ENCODE peak calls at places on chromosome 1, in nine cellular contexts. One of them, this sample, is unnamed.

GRCh38 chr1:158830904-158831507 is at the start of gene MNDA:
- DNase-seq in KBM-7: peak
- DNase-seq in NCI-H1092 treated with DMSO at 0.1 percent for 48 hours: no peak
- DNase-seq in NCI-H524 treated with DMSO at 0.1 percent for 48 hours: no peak
- DNase-seq in NCI-H345: no peak
- DNase-seq in small intestine: no peak
- DNase-seq in Calu3: no peak
- DNase-seq in right lobe of liver: no peak
- DNase-seq in NCI-H82: no peak
- DNase-seq in this sample: no peak

GRCh38 chr1:245571872-245572294 is 417.1 kb downstream of the KIF26B start:
- DNase-seq in Calu3: no peak
- DNase-seq in NCI-H524 treated with DMSO at 0.1 percent for 48 hours: no peak
- DNase-seq in KBM-7: no peak
- DNase-seq in small intestine: no peak
- DNase-seq in NCI-H345: no peak
- DNase-seq in NCI-H1092 treated with DMSO at 0.1 percent for 48 hours: no peak
- DNase-seq in right lobe of liver: no peak
- DNase-seq in NCI-H82: no peak
- DNase-seq in this sample: no peak

GRCh38 chr1:10679521-10680220 is 116.8 kb downstream of the CASZ1 start:
- DNase-seq in right lobe of liver: no peak
- DNase-seq in KBM-7: peak
- DNase-seq in Calu3: peak
- DNase-seq in NCI-H524 treated with DMSO at 0.1 percent for 48 hours: peak
- DNase-seq in NCI-H82: peak
- DNase-seq in NCI-H345: peak
- DNase-seq in small intestine: peak
- DNase-seq in NCI-H1092 treated with DMSO at 0.1 percent for 48 hours: peak
- DNase-seq in this sample: peak

GRCh38 chr1:189431437-189431836 is 1046.2 kb downstream of the BRINP3 start:
- DNase-seq in NCI-H1092 treated with DMSO at 0.1 percent for 48 hours: no peak
- DNase-seq in Calu3: no peak
- DNase-seq in NCI-H345: no peak
- DNase-seq in small intestine: no peak
- DNase-seq in KBM-7: peak
- DNase-seq in right lobe of liver: no peak
- DNase-seq in NCI-H82: no peak
- DNase-seq in NCI-H524 treated with DMSO at 0.1 percent for 48 hours: no peak
- DNase-seq in this sample: no peak

GRCh38 chr1:222249261-222249660 is 298.6 kb downstream of the HHIPL2 start:
- DNase-seq in KBM-7: no peak
- DNase-seq in right lobe of liver: no peak
- DNase-seq in small intestine: no peak
- DNase-seq in NCI-H82: no peak
- DNase-seq in NCI-H1092 treated with DMSO at 0.1 percent for 48 hours: no peak
- DNase-seq in NCI-H345: no peak
- DNase-seq in Calu3: no peak
- DNase-seq in NCI-H524 treated with DMSO at 0.1 percent for 48 hours: no peak
- DNase-seq in this sample: no peak

GRCh38 chr1:235139315-235139714 is 10.7 kb upstream of the TOMM20 start:
- DNase-seq in NCI-H345: no peak
- DNase-seq in Calu3: no peak
- DNase-seq in NCI-H524 treated with DMSO at 0.1 percent for 48 hours: no peak
- DNase-seq in KBM-7: no peak
- DNase-seq in right lobe of liver: no peak
- DNase-seq in NCI-H1092 treated with DMSO at 0.1 percent for 48 hours: no peak
- DNase-seq in small intestine: no peak
- DNase-seq in NCI-H82: no peak
- DNase-seq in this sample: no peak

GRCh38 chr1:32884726-32885125 is 1.6 kb upstream of the HPCA start:
- DNase-seq in right lobe of liver: no peak
- DNase-seq in NCI-H1092 treated with DMSO at 0.1 percent for 48 hours: peak
- DNase-seq in KBM-7: no peak
- DNase-seq in Calu3: no peak
- DNase-seq in NCI-H82: peak
- DNase-seq in NCI-H345: no peak
- DNase-seq in NCI-H524 treated with DMSO at 0.1 percent for 48 hours: peak
- DNase-seq in small intestine: no peak
- DNase-seq in this sample: no peak

GRCh38 chr1:6083801-6084467 is 38.2 kb downstream of the KCNAB2 start:
- DNase-seq in right lobe of liver: no peak
- DNase-seq in small intestine: no peak
- DNase-seq in NCI-H524 treated with DMSO at 0.1 percent for 48 hours: no peak
- DNase-seq in KBM-7: no peak
- DNase-seq in Calu3: no peak
- DNase-seq in NCI-H345: no peak
- DNase-seq in NCI-H1092 treated with DMSO at 0.1 percent for 48 hours: no peak
- DNase-seq in NCI-H82: no peak
- DNase-seq in this sample: no peak

GRCh38 chr1:180156201-180156600 is 1.5 kb downstream of the QSOX1 start:
- DNase-seq in Calu3: no peak
- DNase-seq in NCI-H524 treated with DMSO at 0.1 percent for 48 hours: no peak
- DNase-seq in NCI-H345: no peak
- DNase-seq in right lobe of liver: no peak
- DNase-seq in NCI-H82: no peak
- DNase-seq in KBM-7: peak
- DNase-seq in small intestine: no peak
- DNase-seq in NCI-H1092 treated with DMSO at 0.1 percent for 48 hours: no peak
- DNase-seq in this sample: no peak

GRCh38 chr1:56777972-56778371 is 41.2 kb downstream of the FYB2 start:
- DNase-seq in NCI-H345: no peak
- DNase-seq in KBM-7: no peak
- DNase-seq in NCI-H524 treated with DMSO at 0.1 percent for 48 hours: no peak
- DNase-seq in right lobe of liver: no peak
- DNase-seq in small intestine: no peak
- DNase-seq in NCI-H82: no peak
- DNase-seq in Calu3: no peak
- DNase-seq in NCI-H1092 treated with DMSO at 0.1 percent for 48 hours: no peak
- DNase-seq in this sample: no peak

GRCh38 chr1:66270122-66270812 is 263.7 kb upstream of the SGIP1 start:
- DNase-seq in small intestine: no peak
- DNase-seq in NCI-H82: no peak
- DNase-seq in KBM-7: no peak
- DNase-seq in NCI-H1092 treated with DMSO at 0.1 percent for 48 hours: no peak
- DNase-seq in Calu3: no peak
- DNase-seq in NCI-H524 treated with DMSO at 0.1 percent for 48 hours: no peak
- DNase-seq in NCI-H345: no peak
- DNase-seq in right lobe of liver: no peak
- DNase-seq in this sample: no peak

GRCh38 chr1:44015206-44015605 is 16.1 kb downstream of the SLC6A9 start:
- DNase-seq in right lobe of liver: no peak
- DNase-seq in NCI-H345: no peak
- DNase-seq in NCI-H82: no peak
- DNase-seq in small intestine: no peak
- DNase-seq in KBM-7: no peak
- DNase-seq in NCI-H524 treated with DMSO at 0.1 percent for 48 hours: no peak
- DNase-seq in Calu3: no peak
- DNase-seq in NCI-H1092 treated with DMSO at 0.1 percent for 48 hours: no peak
- DNase-seq in this sample: no peak

GRCh38 chr1:102863704-102864103 is 244.6 kb downstream of the COL11A1 start:
- DNase-seq in right lobe of liver: no peak
- DNase-seq in NCI-H1092 treated with DMSO at 0.1 percent for 48 hours: no peak
- DNase-seq in KBM-7: no peak
- DNase-seq in NCI-H345: no peak
- DNase-seq in NCI-H524 treated with DMSO at 0.1 percent for 48 hours: no peak
- DNase-seq in small intestine: no peak
- DNase-seq in NCI-H82: no peak
- DNase-seq in Calu3: no peak
- DNase-seq in this sample: no peak

GRCh38 chr1:41666991-41667631 is 182.6 kb upstream of the EDN2 start:
- DNase-seq in NCI-H1092 treated with DMSO at 0.1 percent for 48 hours: no peak
- DNase-seq in NCI-H524 treated with DMSO at 0.1 percent for 48 hours: no peak
- DNase-seq in small intestine: peak
- DNase-seq in Calu3: peak
- DNase-seq in KBM-7: no peak
- DNase-seq in NCI-H345: no peak
- DNase-seq in NCI-H82: peak
- DNase-seq in right lobe of liver: no peak
- DNase-seq in this sample: no peak

GRCh38 chr1:45669379-45669778 is 17.0 kb downstream of the GPBP1L1 start:
- DNase-seq in KBM-7: no peak
- DNase-seq in small intestine: no peak
- DNase-seq in NCI-H82: no peak
- DNase-seq in NCI-H345: no peak
- DNase-seq in right lobe of liver: no peak
- DNase-seq in NCI-H524 treated with DMSO at 0.1 percent for 48 hours: no peak
- DNase-seq in Calu3: no peak
- DNase-seq in NCI-H1092 treated with DMSO at 0.1 percent for 48 hours: no peak
- DNase-seq in this sample: no peak

GRCh38 chr1:227397356-227397978 is 79.2 kb upstream of the CDC42BPA start:
- DNase-seq in right lobe of liver: no peak
- DNase-seq in NCI-H1092 treated with DMSO at 0.1 percent for 48 hours: no peak
- DNase-seq in NCI-H524 treated with DMSO at 0.1 percent for 48 hours: no peak
- DNase-seq in NCI-H345: no peak
- DNase-seq in NCI-H82: no peak
- DNase-seq in small intestine: no peak
- DNase-seq in KBM-7: no peak
- DNase-seq in Calu3: no peak
- DNase-seq in this sample: no peak

GRCh38 chr1:183583466-183583865 is 6.8 kb downstream of the NCF2 start:
- DNase-seq in KBM-7: no peak
- DNase-seq in right lobe of liver: no peak
- DNase-seq in NCI-H345: no peak
- DNase-seq in Calu3: no peak
- DNase-seq in NCI-H524 treated with DMSO at 0.1 percent for 48 hours: no peak
- DNase-seq in NCI-H1092 treated with DMSO at 0.1 percent for 48 hours: no peak
- DNase-seq in NCI-H82: no peak
- DNase-seq in small intestine: no peak
- DNase-seq in this sample: no peak

This sample was measured in NCI-H510A treated with DMSO at 0.1 percent for 48 hours.